ENCODE peak calls at places on chromosomes 1 and 21, in ten cellular contexts. V is H9, S is EL, Y is kidney epithelial cell, L is H54, O is NCI-H2081, B is GM03348, J is foreskin melanocyte, I is nephron progenitor cell, G is AG10803. N is an unnamed sample.

GRCh38 chr1:109229531-109230127 is 15.9 kb downstream of the SARS1 start:
- DNase-seq in V (peak), G (no peak), O (peak), Y (no peak), J (no peak), S (no peak), B (no peak), I (no peak), L (no peak), N (no peak)

GRCh38 chr1:9296850-9297249 is 4.2 kb downstream of the SPSB1 start:
- DNase-seq in J (no peak), O (no peak), G (no peak), B (no peak), V (no peak), Y (no peak), I (no peak), L (no peak), S (no peak), N (no peak)

GRCh38 chr1:19785660-19786059 is 14.1 kb downstream of the TMCO4 start:
- DNase-seq in O (no peak), I (no peak), Y (no peak), V (no peak), J (no peak), G (no peak), L (no peak), B (no peak), S (no peak), N (no peak)

GRCh38 chr1:172638885-172639831 is 19.7 kb upstream of the FASLG start:
- DNase-seq in B (peak), I (no peak), J (peak), Y (peak), G (peak), L (peak), O (no peak), S (peak), V (no peak), N (peak)

GRCh38 chr1:12142891-12143630 is 23.7 kb upstream of the TNFRSF1B start:
- DNase-seq in J (no peak), G (no peak), B (no peak), S (no peak), L (no peak), V (no peak), O (no peak), I (no peak), Y (no peak), N (no peak)

GRCh38 chr1:14516974-14517812 is 81.3 kb upstream of the KAZN start:
- DNase-seq in V (no peak), S (peak), G (peak), L (peak), J (peak), O (no peak), B (peak), Y (peak), I (no peak), N (peak)

GRCh38 chr1:212485895-212486590 is 53.3 kb downstream of the NENF start:
- DNase-seq in Y (peak), B (peak), I (peak), S (peak), J (no peak), G (peak), O (peak), V (peak), L (peak), N (peak)

GRCh38 chr1:110292327-110292741 is 46.8 kb upstream of the RBM15 start:
- DNase-seq in J (no peak), L (no peak), I (no peak), B (peak), O (no peak), S (peak), V (no peak), G (peak), Y (no peak), N (peak)

GRCh38 chr1:243758647-243759046 is 91.4 kb downstream of the AKT3 start:
- DNase-seq in V (peak), Y (no peak), L (no peak), B (no peak), I (no peak), O (no peak), S (no peak), G (no peak), J (no peak), N (no peak)

GRCh38 chr1:204366759-204367158 is 7.0 kb upstream of the PLEKHA6 start:
- DNase-seq in O (no peak), Y (no peak), V (peak), S (no peak), J (no peak), I (no peak), B (peak), G (no peak), L (peak), N (peak)

GRCh38 chr1:15146971-15147376 is 6.6 kb upstream of the TMEM51 start:
- DNase-seq in Y (no peak), I (no peak), L (no peak), O (no peak), J (no peak), G (no peak), B (no peak), S (no peak), V (no peak), N (no peak)

GRCh38 chr1:64240209-64240608 is 36.8 kb downstream of the UBE2U start:
- DNase-seq in I (no peak), L (no peak), S (no peak), B (peak), G (peak), O (no peak), V (no peak), Y (no peak), J (no peak), N (peak)

GRCh38 chr1:40820251-40820797 is 36.7 kb downstream of the KCNQ4 start:
- DNase-seq in B (no peak), O (no peak), Y (no peak), V (peak), I (no peak), L (no peak), G (no peak), J (no peak), S (no peak), N (peak)

GRCh38 chr21:35199733-35200015 is 150.6 kb upstream of the RUNX1 start:
- DNase-seq in J (no peak), O (no peak), S (no peak), G (no peak), V (no peak), I (no peak), B (no peak), Y (no peak), L (no peak), N (no peak)

GRCh38 chr1:49046305-49046704 is 269.6 kb upstream of the BEND5 start:
- DNase-seq in G (no peak), J (no peak), Y (no peak), S (no peak), I (no peak), O (no peak), B (no peak), L (no peak), V (no peak), N (no peak)

GRCh38 chr1:64147759-64148158 is 55.7 kb upstream of the UBE2U start:
- DNase-seq in B (no peak), L (no peak), Y (no peak), V (no peak), S (no peak), I (no peak), O (no peak), J (no peak), G (no peak), N (no peak)

GRCh38 chr21:39386194-39386593 is 37.3 kb upstream of the HMGN1 start:
- DNase-seq in J (no peak), B (no peak), V (peak), I (no peak), L (no peak), S (no peak), G (no peak), O (no peak), Y (no peak), N (peak)

GRCh38 chr1:221439008-221439733 is 302.7 kb downstream of the DUSP10 start:
- DNase-seq in J (no peak), L (peak), Y (peak), G (peak), B (peak), O (no peak), I (no peak), S (peak), V (no peak), N (peak)

GRCh38 chr1:88063605-88064004 is 620.5 kb upstream of the PKN2 start:
- DNase-seq in I (no peak), O (no peak), L (no peak), G (peak), B (no peak), J (no peak), S (no peak), V (no peak), Y (no peak), N (no peak)

GRCh38 chr1:91502882-91503184 is 2.2 kb downstream of the CDC7 start:
- DNase-seq in S (peak), G (peak), L (no peak), J (no peak), Y (no peak), B (no peak), I (no peak), O (peak), V (no peak), N (no peak)

GRCh38 chr1:86758570-86758969 is 54.2 kb downstream of the SH3GLB1 start:
- DNase-seq in G (no peak), I (no peak), J (no peak), B (no peak), L (no peak), S (no peak), Y (no peak), O (peak), V (no peak), N (no peak)